ENCODE peak calls at places on chromosomes 7 and 10, in nine cellular contexts. V is adrenal gland, Z is mammary epithelial cell, J is AG04450, G is lower lobe of right lung, P is Peyer's patch, D is SJSA1, H is left ventricle myocardium inferior, S is esophagus squamous epithelium. I is an unnamed sample. For H3K9me3 and H3K27me3, the result is how much of the 10 kb centered on the place peaks cover.

GRCh38 chr7:952548-953441 is 1.7 kb downstream of the ADAP1 start:
- DNase-seq in D (no peak), H (peak), P (peak), Z (no peak), G (peak), V (no peak), J (no peak), S (no peak), I (no peak)

GRCh38 chr10:31075434-31075833 is 43.8 kb upstream of the ZNF438 start:
- DNase-seq in J (peak), V (no peak), Z (peak), D (peak), H (no peak), S (no peak), P (no peak), G (no peak), I (no peak)

GRCh38 chr7:135326636-135327280 is 93.1 kb downstream of the STRA8 start:
- DNase-seq in D (no peak), P (no peak), V (no peak), Z (no peak), J (peak), H (no peak), G (no peak), S (no peak), I (no peak)

GRCh38 chr7:47239927-47240570 is 341.9 kb downstream of the TNS3 start:
- DNase-seq in P (no peak), Z (no peak), S (no peak), H (no peak), G (no peak), J (no peak), D (no peak), V (no peak), I (no peak)

GRCh38 chr10:86654411-86655172 is at the start of gene OPN4:
- DNase-seq in G (peak), S (no peak), J (no peak), D (no peak), P (peak), H (no peak), Z (no peak), V (peak), I (no peak)

GRCh38 chr10:51895209-51895608 is 195.8 kb upstream of the CSTF2T start:
- DNase-seq in J (peak), Z (peak), H (peak), G (no peak), D (no peak), S (no peak), P (no peak), V (peak), I (no peak)

GRCh38 chr7:139526578-139527544 is 3.4 kb downstream of the CLEC2L start:
- DNase-seq in V (peak), D (no peak), J (peak), Z (no peak), H (no peak), S (no peak), P (no peak), G (no peak), I (no peak)

GRCh38 chr10:33216661-33217427 is 117.6 kb downstream of the NRP1 start:
- DNase-seq in D (peak), S (no peak), H (no peak), V (no peak), G (no peak), Z (peak), J (no peak), P (no peak), I (no peak)

GRCh38 chr7:91310829-91311460 is 46.7 kb downstream of the FZD1 start:
- DNase-seq in P (no peak), H (peak), Z (peak), G (no peak), J (peak), V (no peak), S (no peak), D (no peak), I (no peak)

GRCh38 chr7:2638224-2638991 is 6.6 kb downstream of the TTYH3 start:
- DNase-seq in G (no peak), V (peak), S (no peak), P (no peak), D (peak), Z (no peak), H (peak), J (no peak), I (no peak)

GRCh38 chr7:2405601-2406345 is 2.4 kb downstream of the CHST12 start:
- DNase-seq in D (no peak), V (peak), P (no peak), G (no peak), Z (no peak), J (no peak), S (no peak), H (no peak), I (no peak)

GRCh38 chr10:71684356-71685173 is 35.0 kb downstream of the C10orf105 start:
- DNase-seq in D (no peak), H (no peak), V (no peak), G (no peak), P (no peak), J (no peak), Z (no peak), S (no peak), I (peak)

GRCh38 chr7:67371429-67372305 is 375.0 kb downstream of the TYW1 start:
- DNase-seq in Z (peak), P (peak), V (peak), G (peak), H (peak), D (peak), S (no peak), J (peak), I (peak)

GRCh38 chr7:12731214-12731656 is 43.8 kb downstream of the ARL4A start:
- DNase-seq in J (no peak), Z (peak), H (no peak), G (no peak), V (no peak), D (no peak), S (no peak), P (no peak), I (no peak)

GRCh38 chr10:12434277-12434676 is 84.9 kb downstream of the CAMK1D start:
- DNase-seq in H (no peak), S (no peak), G (no peak), D (no peak), J (no peak), Z (no peak), P (no peak), V (no peak), I (no peak)

GRCh38 chr7:47625861-47626444 is 44.0 kb upstream of the TNS3 start:
- DNase-seq in J (no peak), S (no peak), H (no peak), D (no peak), P (no peak), G (no peak), Z (no peak), V (no peak), I (no peak)

GRCh38 chr10:91319336-91319735 is 90.8 kb upstream of the HECTD2 start:
- DNase-seq in J (no peak), G (no peak), Z (peak), V (no peak), D (no peak), S (no peak), P (no peak), H (no peak), I (no peak)

GRCh38 chr7:156731651-156732050 is 91.1 kb downstream of the RNF32 start:
- DNase-seq in S (no peak), V (no peak), H (no peak), G (no peak), D (no peak), J (peak), P (no peak), Z (no peak), I (no peak)

GRCh38 chr10:987635-987905 is 664 bp upstream of the GTPBP4 start:
- DNase-seq in Z (peak), V (no peak), J (no peak), S (no peak), H (no peak), D (no peak), G (no peak), P (no peak), I (peak)

GRCh38 chr10:986137-986825 is 2.0 kb upstream of the GTPBP4 start:
- DNase-seq in V (no peak), H (no peak), S (no peak), J (no peak), Z (peak), P (no peak), D (peak), G (peak), I (no peak)

GRCh38 chr10:987906-988666 is at the start of gene GTPBP4:
- DNase-seq in P (peak), H (peak), S (peak), D (peak), Z (peak), J (peak), G (peak), V (peak), I (peak)

GRCh38 chr10:985361-985760 is 2.9 kb upstream of the GTPBP4 start:
- DNase-seq in Z (no peak), H (no peak), P (no peak), S (no peak), G (no peak), V (no peak), D (no peak), J (no peak), I (no peak)

GRCh38 chr10:986881-987634 is 1.2 kb upstream of the GTPBP4 start:
- DNase-seq in G (no peak), D (peak), P (no peak), J (peak), H (no peak), Z (peak), V (no peak), S (no peak), I (no peak)
- H3K4me3 ChIP-seq in G (peak), D (peak), P (peak), J (peak), H (peak), Z (peak), V (peak), S (peak), I (peak)

DNA sequence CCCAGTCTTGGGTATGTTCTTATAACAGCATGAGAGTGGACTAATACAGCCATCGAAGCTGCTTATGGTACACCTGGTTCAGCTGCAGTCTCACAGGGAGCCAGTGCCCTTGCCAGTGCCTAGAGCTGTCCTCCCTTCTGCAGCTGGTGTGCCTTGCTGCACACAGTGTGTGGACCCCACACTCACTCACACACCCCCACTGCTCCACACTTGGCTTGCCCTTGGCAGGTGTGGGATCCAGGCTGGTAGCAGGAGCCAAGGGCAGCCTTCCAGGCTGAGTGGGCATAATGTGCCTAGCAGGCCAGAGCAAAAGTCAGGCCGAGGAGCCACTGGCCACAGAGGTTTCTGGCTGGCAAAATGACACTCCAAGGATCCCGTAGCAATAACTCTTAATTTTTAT is 217.3 kb downstream of the GPR158 start:
- DNase-seq in H (no peak), S (no peak), V (no peak), G (no peak), P (no peak), Z (no peak), J (no peak), D (no peak), I (no peak)
- H3K9me3 ChIP-seq in H (under half), S (under half), V (under half), G (under half), P (under half), Z (under half), J (under half), D (under half), I (under half)

GRCh38 chr10:59285848-59286247 is 76.5 kb downstream of the FAM13C start:
- DNase-seq in H (no peak), Z (peak), V (no peak), J (no peak), D (no peak), S (no peak), G (no peak), P (no peak), I (no peak)
- H3K27me3 ChIP-seq in H (under half), Z (under half), V (under half), J (under half), D (under half), S (under half), G (under half), P (under half), I (under half)

DNA sequence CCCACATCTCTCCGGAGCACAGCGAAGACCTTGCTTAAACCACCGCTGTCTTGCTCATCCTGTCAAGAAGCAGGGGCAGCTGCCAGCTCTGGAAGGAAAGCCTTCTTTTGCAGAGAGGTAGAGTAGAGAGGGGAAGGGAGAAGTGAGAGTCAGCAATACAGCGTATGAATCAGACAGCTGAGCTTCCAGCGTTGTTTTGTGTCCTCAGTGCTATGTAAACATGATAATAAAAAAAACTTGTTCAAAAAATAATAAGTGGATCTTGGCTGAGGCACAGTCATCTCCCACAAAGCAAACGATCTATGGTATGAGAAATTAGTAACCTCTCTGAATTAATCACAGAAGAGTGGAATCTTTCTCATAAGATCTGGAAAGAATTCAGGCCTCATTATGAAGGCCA is 29.7 kb downstream of the CHST15 start:
- DNase-seq in D (peak), V (peak), J (peak), Z (peak), S (no peak), P (no peak), H (no peak), G (no peak), I (no peak)
- H3K4me3 ChIP-seq in D (no peak), V (no peak), J (no peak), Z (no peak), S (no peak), P (no peak), H (no peak), G (peak), I (no peak)

GRCh38 chr10:131677671-131678070 is 223.1 kb upstream of the PPP2R2D start:
- DNase-seq in Z (no peak), D (no peak), P (peak), G (no peak), S (no peak), V (peak), J (no peak), H (no peak), I (no peak)
- H3K9me3 ChIP-seq in Z (under half), D (under half), P (under half), G (under half), S (under half), V (under half), J (half or more), H (under half), I (under half)